ENCODE peak calls at places on chromosomes 16 and 17, in five cellular contexts. I is WTC11, T is retinal pigment epithelial cell, F is Caco-2, P is nephron progenitor cell. W is an unnamed sample.

GRCh38 chr17:61291457-61292311 is 108.0 kb upstream of the TBX2 start:
- DNase-seq in F (no peak), I (no peak), T (no peak), P (no peak), W (no peak)

GRCh38 chr16:73714976-73715375 is 581.6 kb upstream of the PSMD7 start:
- DNase-seq in I (no peak), P (no peak), F (no peak), T (no peak), W (no peak)

GRCh38 chr16:85593503-85594195 is 19.5 kb upstream of the GSE1 start:
- DNase-seq in F (no peak), T (peak; percentile 67), P (no peak), I (no peak), W (no peak)

GRCh38 chr17:72031219-72031906 is 89.5 kb upstream of the SOX9 start:
- DNase-seq in P (no peak), F (no peak), I (no peak), T (no peak), W (no peak)

GRCh38 chr16:84553873-84554399 is 49.5 kb upstream of the MEAK7 start:
- DNase-seq in T (no peak), P (no peak), I (no peak), F (no peak), W (no peak)

GRCh38 chr17:61296058-61296457 is 103.6 kb upstream of the TBX2 start:
- DNase-seq in P (no peak), T (no peak), F (no peak), I (no peak), W (no peak)

GRCh38 chr17:7183433-7184090 is 4.4 kb upstream of the ASGR1 start:
- DNase-seq in F (no peak), I (no peak), P (no peak), T (no peak), W (no peak)

GRCh38 chr16:83722501-83723183 is 85.1 kb upstream of the HSBP1 start:
- DNase-seq in T (no peak), I (no peak), P (no peak), F (no peak), W (no peak)

GRCh38 chr17:6536053-6536452 is 20.3 kb downstream of the PITPNM3 start:
- DNase-seq in P (no peak), F (no peak), I (no peak), T (no peak), W (no peak)

GRCh38 chr16:46673320-46674013 is 15.5 kb downstream of the VPS35 start:
- DNase-seq in T (peak; percentile 23), P (peak; percentile 41), I (peak; percentile 62), F (peak; percentile 62), W (peak; percentile 66)

GRCh38 chr17:48565024-48565558 is 13.1 kb downstream of the HOXB4 start:
- DNase-seq in T (no peak), P (no peak), I (no peak), F (no peak), W (no peak)

GRCh38 chr17:48567209-48567608 is 10.9 kb downstream of the HOXB4 start:
- DNase-seq in T (no peak), F (no peak), I (no peak), P (no peak), W (no peak)

GRCh38 chr17:48568499-48569259 is 9.5 kb downstream of the HOXB4 start:
- DNase-seq in F (no peak), P (no peak), I (no peak), T (no peak), W (no peak)

GRCh38 chr17:48567646-48568354 is 10.3 kb downstream of the HOXB4 start:
- DNase-seq in I (no peak), T (no peak), P (no peak), F (no peak), W (no peak)

GRCh38 chr17:48566717-48567116 is 11.4 kb downstream of the HOXB4 start:
- DNase-seq in T (no peak), P (no peak), I (no peak), F (no peak), W (no peak)
- TF ChIP-seq CTCF in T (no peak), P (no peak), I (no peak), F (no peak), W (no peak)

GRCh38 chr17:48068491-48068961 is 20.4 kb downstream of the NFE2L1 start:
- DNase-seq in P (no peak), F (peak; percentile 82), I (peak; percentile 57), T (no peak), W (no peak)
- TF ChIP-seq CTCF in P (peak; percentile 33), F (peak; percentile 86), I (no peak), T (peak; percentile 61), W (no peak)

DNA sequence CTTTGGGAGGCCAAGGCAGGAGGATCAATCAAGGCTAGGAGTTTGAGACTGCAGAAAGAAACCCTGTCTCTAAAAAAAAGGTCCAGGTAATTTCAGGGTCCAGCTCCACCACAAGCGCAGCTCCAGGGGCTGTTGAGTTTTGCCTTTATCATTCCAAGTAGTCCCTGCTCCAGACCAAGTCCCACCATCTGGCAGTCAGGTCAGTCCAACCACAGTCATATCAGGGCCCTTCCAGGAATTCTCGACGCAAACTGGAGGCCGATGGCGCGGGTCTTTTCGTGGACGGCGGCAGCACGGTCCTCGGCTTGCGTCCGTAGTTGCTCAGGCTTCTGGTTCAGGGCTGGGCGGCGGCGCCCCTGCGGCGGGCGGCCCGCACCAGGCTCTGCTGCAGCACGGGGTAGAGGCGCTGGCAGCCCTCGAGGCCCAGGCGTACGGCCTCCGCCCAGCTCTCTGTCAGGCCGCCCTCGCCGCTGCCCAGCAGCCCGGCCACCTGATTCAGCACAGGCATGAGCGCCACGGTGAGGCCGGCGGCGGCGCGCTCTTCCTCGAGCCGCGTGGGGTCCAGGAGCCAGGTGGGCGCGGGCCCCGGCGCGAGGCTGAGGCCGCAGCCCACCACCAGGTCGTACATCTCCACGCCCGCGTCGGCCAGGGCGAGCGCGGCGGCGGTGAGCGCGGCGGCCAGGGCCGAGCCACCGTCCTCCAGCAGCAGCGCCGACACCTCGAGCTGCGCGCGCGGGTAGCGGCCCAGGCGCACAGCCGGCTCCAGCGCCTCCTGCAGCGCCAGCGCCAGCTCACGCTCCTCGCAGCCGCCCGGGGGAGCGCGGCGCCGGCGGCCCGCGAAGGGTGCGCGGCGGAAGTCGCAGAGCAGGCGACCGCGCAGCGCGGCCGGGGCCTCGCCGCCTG is 741 bp downstream of the EXOSC6 start:
- DNase-seq in I (peak; percentile 57), T (no peak), P (peak; percentile 62), F (peak; percentile 64), W (no peak)
- TF ChIP-seq CTCF in I (no peak), T (no peak), P (no peak), F (peak; percentile 25), W (no peak)

GRCh38 chr17:36544049-36544319 is 735 bp upstream of the GGNBP2 start:
- DNase-seq in I (no peak), P (no peak), T (peak; percentile 19), F (peak; percentile 65), W (peak; percentile 59)
- TF ChIP-seq CTCF in I (no peak), P (no peak), T (no peak), F (peak; percentile 11), W (peak; percentile 30)